ENCODE peak calls at places on chromosomes 6 and 20, in four cellular contexts. L is fibroblast of mammary gland, G is RWPE2, C is AG10803. W is an unnamed sample.

GRCh38 chr6:136593748-136594490 is 43.7 kb upstream of the MAP7 start:
- DNase-seq in C (peak; percentile 99), G (peak; percentile 48), L (peak; percentile 98), W (no peak)

GRCh38 chr6:39760246-39760952 is 31.8 kb upstream of the DAAM2 start:
- DNase-seq in C (no peak), L (no peak), G (no peak), W (no peak)

GRCh38 chr6:156980515-156980914 is 203.3 kb downstream of the ARID1B start:
- DNase-seq in L (no peak), C (no peak), G (no peak), W (peak; percentile 51)

GRCh38 chr6:91241946-91242613 is 655.2 kb upstream of the MAP3K7 start:
- DNase-seq in C (no peak), L (no peak), G (no peak), W (no peak)

GRCh38 chr20:25497586-25498279 is 87.6 kb downstream of the NINL start:
- DNase-seq in C (no peak), G (no peak), L (no peak), W (peak; percentile 4)

GRCh38 chr6:136647363-136647763 is 97.1 kb upstream of the MAP7 start:
- DNase-seq in C (peak; percentile 86), G (no peak), L (peak; percentile 93), W (no peak)

GRCh38 chr20:61993058-61993457 is 72.6 kb downstream of the TAF4 start:
- DNase-seq in C (no peak), L (no peak), G (peak; percentile 82), W (no peak)

GRCh38 chr20:45080867-45081616 is 19.9 kb downstream of the KCNS1 start:
- DNase-seq in G (no peak), L (no peak), C (no peak), W (no peak)

GRCh38 chr20:50932016-50932338 is 740 bp upstream of the ADNP start:
- DNase-seq in G (no peak), C (no peak), L (no peak), W (no peak)

GRCh38 chr6:116291701-116292396 is 12.1 kb upstream of the TSPYL1 start:
- DNase-seq in C (peak; percentile 11), G (no peak), L (no peak), W (no peak)

GRCh38 chr6:156783958-156784357 is 6.8 kb downstream of the ARID1B start:
- DNase-seq in G (no peak), L (no peak), C (no peak), W (no peak)

GRCh38 chr6:147468634-147469033 is 39.9 kb upstream of the SAMD5 start:
- DNase-seq in G (no peak), L (no peak), C (no peak), W (no peak)

GRCh38 chr6:158358450-158359077 is 46.3 kb downstream of the TULP4 start:
- DNase-seq in L (no peak), C (no peak), G (no peak), W (no peak)

GRCh38 chr6:108591040-108591816 is 30.5 kb downstream of the FOXO3 start:
- DNase-seq in L (peak; percentile 36), C (no peak), G (no peak), W (no peak)

GRCh38 chr20:38985603-38986170 is 23.5 kb downstream of the DHX35 start:
- DNase-seq in G (no peak), C (peak; percentile 95), L (peak; percentile 91), W (no peak)

DNA sequence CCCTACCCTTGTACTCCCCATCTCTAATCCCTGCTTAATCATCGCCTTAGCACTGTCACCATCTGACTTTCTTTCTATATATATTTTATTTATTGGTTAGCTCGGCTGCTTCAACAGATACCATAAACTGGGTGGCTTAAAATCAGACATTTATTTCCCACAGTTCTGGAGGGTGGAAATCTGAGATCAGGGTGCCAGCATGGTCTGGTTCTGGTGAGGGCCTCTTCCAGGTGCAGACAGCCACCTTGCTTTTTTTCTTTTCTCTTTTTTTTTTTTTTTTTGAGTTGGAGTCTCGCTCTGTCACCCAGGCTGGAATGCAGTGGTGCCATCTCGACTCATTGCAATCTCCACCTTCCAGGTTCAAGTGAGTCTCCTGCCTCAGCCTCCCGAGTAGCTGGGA is 127.5 kb upstream of the ESR1 start:
- DNase-seq in C (no peak), G (no peak), L (no peak), W (no peak)
- TF ChIP-seq CTCF in C (no peak), G (no peak), L (no peak), W (no peak)

DNA sequence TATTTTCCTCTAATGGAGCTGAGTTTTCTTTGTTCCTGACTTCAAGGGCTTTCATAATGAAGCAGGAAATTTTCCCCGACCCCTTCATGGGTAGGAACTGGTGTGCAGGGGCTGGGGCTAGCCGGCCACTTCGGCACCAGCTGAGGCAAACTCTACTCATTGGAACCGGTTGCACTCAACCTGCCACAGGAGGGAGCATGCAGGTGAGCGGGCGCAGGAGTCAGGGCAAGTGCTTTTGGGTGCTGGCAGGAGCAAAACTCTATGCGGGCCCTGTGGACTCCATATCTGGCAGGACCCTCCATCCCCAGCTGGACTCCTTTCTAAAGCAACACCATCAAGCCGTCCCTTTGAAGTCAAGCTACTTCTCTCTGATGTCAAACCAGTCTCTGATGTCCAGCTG is 244.2 kb downstream of the EPM2A start:
- DNase-seq in G (no peak), C (no peak), L (no peak), W (no peak)
- TF ChIP-seq CTCF in G (no peak), C (no peak), L (no peak), W (no peak)

GRCh38 chr6:155495011-155495768 is 39.6 kb upstream of the NOX3 start:
- DNase-seq in C (peak; percentile 94), G (no peak), L (peak; percentile 89), W (no peak)
- TF ChIP-seq CTCF in C (peak; percentile 82), G (no peak), L (peak; percentile 63), W (no peak)

GRCh38 chr6:135257641-135258405 is 76.7 kb downstream of the MYB start:
- DNase-seq in G (no peak), L (no peak), C (no peak), W (no peak)
- TF ChIP-seq CTCF in G (peak; percentile 29), L (peak; percentile 12), C (no peak), W (no peak)

GRCh38 chr6:30719791-30720737 is at the start of gene TUBB:
- DNase-seq in L (peak; percentile 97), G (peak; percentile 98), C (peak; percentile 97), W (peak; percentile 95)
- TF ChIP-seq CTCF in L (no peak), G (no peak), C (peak; percentile 8), W (no peak)

GRCh38 chr20:36468149-36469000 is 72.9 kb upstream of the MYL9 start:
- DNase-seq in G (no peak), L (no peak), C (no peak), W (no peak)
- TF ChIP-seq CTCF in G (no peak), L (no peak), C (no peak), W (no peak)

GRCh38 chr6:3410385-3411360 is 46.2 kb downstream of the SLC22A23 start:
- DNase-seq in C (peak; percentile 52), G (no peak), L (peak; percentile 71), W (peak; percentile 53)
- TF ChIP-seq CTCF in C (peak; percentile 80), G (peak; percentile 74), L (peak; percentile 82), W (peak; percentile 78)

DNA sequence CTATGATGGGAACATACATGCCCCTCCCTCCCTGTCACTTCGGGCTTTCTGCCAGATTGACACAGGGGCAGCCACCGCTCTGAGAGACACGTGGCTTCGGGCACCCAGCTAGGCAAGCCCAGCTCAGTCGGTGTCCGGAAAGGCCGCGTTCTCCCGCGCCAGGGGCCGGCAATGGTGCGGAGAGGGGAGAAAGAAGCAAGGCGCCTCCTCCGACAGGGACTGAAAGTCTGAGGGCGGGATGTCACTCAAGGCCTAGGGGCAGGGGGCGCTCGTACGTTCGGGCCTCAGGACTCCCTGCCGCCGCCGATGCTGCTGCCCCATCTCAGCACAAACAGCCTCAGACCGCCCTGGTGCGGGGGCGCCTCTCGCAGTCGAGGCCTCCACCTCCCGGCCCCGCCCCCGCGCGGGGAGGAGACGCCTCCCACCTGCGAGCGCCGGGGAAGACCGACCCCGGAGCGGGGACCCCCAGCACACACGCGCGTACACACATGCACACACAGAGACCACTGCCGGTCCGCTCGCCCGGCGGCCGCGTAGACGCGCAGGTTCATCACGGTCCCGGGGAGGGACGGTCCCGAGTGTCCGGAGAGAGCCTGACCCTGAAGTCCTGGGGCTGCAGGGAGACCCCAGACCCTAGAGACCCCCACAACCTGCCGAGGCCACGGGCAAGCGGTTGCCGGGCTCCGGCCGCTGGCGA is 1.9 kb downstream of the GRM4 start:
- DNase-seq in L (no peak), G (peak; percentile 59), C (no peak), W (peak; percentile 34)
- TF ChIP-seq CTCF in L (no peak), G (no peak), C (no peak), W (no peak)

W was measured in mesothelial cell of epicardium.